ENCODE peak calls at places on chromosomes 13 and 19, in ten cellular contexts. H, R, T, K, M, O, I, Y, X and W are unnamed samples.

GRCh38 chr13:33610471-33611015 is 207.4 kb upstream of the RFC3 start:
- DNase-seq in H (peak), R (peak), T (no peak), K (no peak), M (no peak), O (no peak), I (peak), Y (no peak), X (peak), W (peak)

GRCh38 chr19:4815426-4816387 is 15.8 kb downstream of the TICAM1 start:
- DNase-seq in H (peak), R (peak), T (peak), K (peak), M (peak), O (peak), I (peak), Y (peak), X (peak), W (peak)

GRCh38 chr13:113735750-113736149 is 23.3 kb upstream of the TMEM255B start:
- DNase-seq in H (no peak), R (no peak), T (no peak), K (peak), M (no peak), O (no peak), I (no peak), Y (no peak), X (no peak), W (no peak)

GRCh38 chr19:42831221-42832019 is 48.1 kb downstream of the PSG1 start:
- DNase-seq in H (no peak), R (no peak), T (no peak), K (no peak), M (no peak), O (no peak), I (no peak), Y (no peak), X (no peak), W (no peak)

GRCh38 chr13:40060318-40061007 is 405.0 kb downstream of the COG6 start:
- DNase-seq in H (no peak), R (peak), T (peak), K (no peak), M (no peak), O (peak), I (no peak), Y (no peak), X (no peak), W (no peak)

GRCh38 chr13:25330541-25330940 is 29.1 kb downstream of the NUP58 start:
- DNase-seq in H (no peak), R (no peak), T (peak), K (no peak), M (no peak), O (no peak), I (no peak), Y (no peak), X (no peak), W (no peak)

GRCh38 chr19:2984196-2984490 is 6.8 kb downstream of the TLE6 start:
- DNase-seq in H (no peak), R (peak), T (no peak), K (no peak), M (no peak), O (no peak), I (no peak), Y (no peak), X (no peak), W (no peak)

GRCh38 chr13:44470623-44471562 is 97.3 kb downstream of the SERP2 start:
- DNase-seq in H (no peak), R (peak), T (no peak), K (no peak), M (no peak), O (no peak), I (no peak), Y (no peak), X (peak), W (peak)

GRCh38 chr19:46806651-46807050 is 18.3 kb upstream of the SLC1A5 start:
- DNase-seq in H (no peak), R (no peak), T (no peak), K (no peak), M (no peak), O (no peak), I (no peak), Y (no peak), X (no peak), W (no peak)

GRCh38 chr19:1026189-1027019 is at the start of gene CNN2:
- DNase-seq in H (peak), R (peak), T (no peak), K (no peak), M (no peak), O (peak), I (peak), Y (no peak), X (peak), W (peak)

GRCh38 chr19:50059045-50059444 is 33.2 kb downstream of the ZNF473 start:
- DNase-seq in H (no peak), R (no peak), T (no peak), K (no peak), M (no peak), O (no peak), I (no peak), Y (no peak), X (no peak), W (no peak)

GRCh38 chr19:11463391-11463790 is 17.5 kb downstream of the ELAVL3 start:
- DNase-seq in H (peak), R (no peak), T (no peak), K (no peak), M (no peak), O (no peak), I (no peak), Y (no peak), X (no peak), W (no peak)

GRCh38 chr19:7145494-7145893 is 76.0 kb downstream of the ZNF557 start:
- DNase-seq in H (no peak), R (no peak), T (no peak), K (no peak), M (no peak), O (no peak), I (no peak), Y (no peak), X (no peak), W (no peak)

GRCh38 chr19:3039641-3040077 is 10.6 kb upstream of the TLE2 start:
- DNase-seq in H (no peak), R (no peak), T (no peak), K (no peak), M (no peak), O (no peak), I (no peak), Y (no peak), X (no peak), W (peak)